ENCODE peak calls at places on chromosomes 1 and 21, in eight cellular contexts. Y is right lobe of liver; H is OCI-LY7; L is naive thymus-derived CD4-positive, alpha-beta T cell; C is uterus; O is ovary; W is GM23248; A is hepatocyte. M is an unnamed sample.

GRCh38 chr1:185439727-185440415 is 122.8 kb upstream of the IVNS1ABP start:
- DNase-seq in Y (no peak), H (no peak), L (no peak), C (no peak), O (no peak), W (peak; percentile 95), A (peak; percentile 57), M (no peak)

GRCh38 chr1:186785503-186785902 is 43.2 kb upstream of the PLA2G4A start:
- DNase-seq in Y (no peak), H (no peak), L (no peak), C (no peak), O (no peak), W (no peak), A (no peak), M (no peak)

GRCh38 chr1:245915406-245915805 is 591.7 kb downstream of the SMYD3 start:
- DNase-seq in Y (no peak), H (no peak), L (no peak), C (no peak), O (no peak), W (no peak), A (no peak), M (no peak)

GRCh38 chr1:82503805-82504204 is 703.1 kb downstream of the ADGRL2 start:
- DNase-seq in Y (no peak), H (no peak), L (no peak), C (no peak), O (no peak), W (no peak), A (no peak), M (no peak)

GRCh38 chr1:16073490-16074104 is at the start of gene FAM131C:
- DNase-seq in Y (no peak), H (peak; percentile 51), L (peak; percentile 59), C (no peak), O (no peak), W (peak; percentile 72), A (peak; percentile 78), M (no peak)

GRCh38 chr1:228723921-228724320 is 11.4 kb upstream of the RHOU start:
- DNase-seq in Y (no peak), H (no peak), L (no peak), C (no peak), O (no peak), W (no peak), A (no peak), M (no peak)

GRCh38 chr1:60668584-60668983 is 413.8 kb upstream of the NFIA start:
- DNase-seq in Y (no peak), H (no peak), L (no peak), C (no peak), O (no peak), W (no peak), A (no peak), M (no peak)

GRCh38 chr1:59967141-59967697 is 40.6 kb upstream of the CYP2J2 start:
- DNase-seq in Y (no peak), H (no peak), L (no peak), C (no peak), O (no peak), W (peak; percentile 36), A (peak; percentile 52), M (no peak)

GRCh38 chr1:183989078-183989577 is 48.4 kb downstream of the COLGALT2 start:
- DNase-seq in Y (no peak), H (no peak), L (no peak), C (no peak), O (no peak), W (peak; percentile 97), A (peak; percentile 12), M (peak; percentile 50)

GRCh38 chr1:168689726-168690602 is 39.0 kb downstream of the DPT start:
- DNase-seq in Y (no peak), H (no peak), L (no peak), C (no peak), O (no peak), W (peak; percentile 88), A (peak; percentile 66), M (no peak)

GRCh38 chr21:42062543-42063022 is 8.5 kb upstream of the UMODL1 start:
- DNase-seq in Y (no peak), H (peak; percentile 91), L (peak; percentile 97), C (no peak), O (no peak), W (no peak), A (no peak), M (no peak)

GRCh38 chr21:43366656-43367055 is 60.3 kb downstream of the SIK1 start:
- DNase-seq in Y (no peak), H (no peak), L (no peak), C (no peak), O (no peak), W (no peak), A (no peak), M (no peak)

GRCh38 chr1:38418195-38419030 is 371.8 kb upstream of the POU3F1 start:
- DNase-seq in Y (no peak), H (no peak), L (no peak), C (no peak), O (no peak), W (no peak), A (no peak), M (no peak)

GRCh38 chr1:6873298-6874015 is 88.2 kb downstream of the CAMTA1 start:
- DNase-seq in Y (no peak), H (no peak), L (no peak), C (no peak), O (no peak), W (no peak), A (no peak), M (no peak)

GRCh38 chr21:45580576-45581321 is 38.5 kb upstream of the SLC19A1 start:
- DNase-seq in Y (peak; percentile 36), H (no peak), L (no peak), C (no peak), O (peak; percentile 11), W (no peak), A (no peak), M (no peak)

GRCh38 chr1:23745515-23745914 is 2.2 kb downstream of the ELOA start:
- DNase-seq in Y (no peak), H (peak; percentile 75), L (no peak), C (no peak), O (no peak), W (peak; percentile 70), A (peak; percentile 40), M (no peak)

GRCh38 chr21:15514073-15514946 is 215.5 kb upstream of the USP25 start:
- DNase-seq in Y (no peak), H (peak; percentile 84), L (peak; percentile 67), C (no peak), O (no peak), W (no peak), A (peak; percentile 40), M (no peak)

GRCh38 chr1:182383934-182384333 is 7.7 kb downstream of the GLUL start:
- DNase-seq in Y (no peak), H (no peak), L (no peak), C (no peak), O (no peak), W (no peak), A (no peak), M (no peak)

GRCh38 chr1:114651893-114652292 is 18.0 kb downstream of the DENND2C start:
- DNase-seq in Y (no peak), H (no peak), L (no peak), C (no peak), O (no peak), W (no peak), A (no peak), M (no peak)

DNA sequence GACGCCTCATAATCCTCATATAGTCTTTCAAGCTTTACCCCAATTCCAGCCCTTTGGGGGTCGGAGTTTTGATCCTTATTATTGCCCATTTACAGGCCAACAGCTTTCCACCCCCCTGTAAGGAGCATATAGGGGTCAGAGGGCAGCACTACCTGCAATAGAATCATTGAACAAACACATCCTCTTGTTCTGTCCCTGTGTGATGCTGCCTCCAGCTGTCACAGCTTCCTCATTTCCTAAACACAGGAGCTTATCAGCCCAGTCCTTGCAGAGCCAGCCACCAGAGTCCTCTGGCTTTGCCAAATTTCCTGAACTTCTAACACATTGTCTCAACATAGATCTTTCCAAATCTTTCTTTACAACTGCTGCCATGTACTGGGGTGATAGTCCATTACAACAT is 32.8 kb upstream of the PTBP2 start:
- DNase-seq in Y (no peak), H (no peak), L (no peak), C (no peak), O (no peak), W (no peak), A (peak; percentile 4), M (no peak)
- H3K36me3 ChIP-seq in Y (no peaks in the 10 kb centered on the region), H (no peaks in the 10 kb centered on the region), L (no peaks in the 10 kb centered on the region), C (no peaks in the 10 kb centered on the region), O (no peaks in the 10 kb centered on the region), W (no peaks in the 10 kb centered on the region), A (no peaks in the 10 kb centered on the region), M (no peaks in the 10 kb centered on the region)

DNA sequence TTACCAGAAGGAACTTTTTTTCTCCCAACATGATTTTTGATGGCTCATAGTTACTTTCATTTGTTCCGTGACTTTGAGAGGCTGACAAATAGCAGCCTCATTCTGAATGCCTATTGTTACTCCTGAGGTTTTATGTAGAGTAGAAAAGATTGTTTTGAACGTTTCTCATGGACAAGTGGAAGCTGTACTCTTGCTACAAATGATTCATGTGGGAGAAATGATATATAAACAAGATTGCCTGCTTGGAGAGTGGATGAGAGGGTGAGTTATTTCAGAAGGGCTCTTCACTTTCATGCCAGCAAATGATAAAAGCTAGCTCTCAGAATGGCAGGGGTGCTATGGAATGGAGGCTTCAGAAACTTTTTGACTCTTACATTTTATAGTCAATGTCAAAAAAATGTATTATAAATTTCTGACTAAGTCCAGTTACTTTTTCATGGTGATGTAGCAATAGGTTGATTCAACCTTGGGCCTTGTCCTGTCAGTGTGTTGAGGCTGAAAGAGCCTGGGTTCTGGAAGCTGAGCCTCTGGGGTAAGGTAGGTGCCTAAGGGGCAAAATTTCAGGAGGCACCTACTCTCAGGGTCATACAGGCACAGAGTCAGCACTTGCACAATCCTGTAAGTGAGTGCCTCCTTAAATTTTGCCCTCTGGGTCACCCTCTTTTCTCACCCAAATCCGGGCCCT is 19.4 kb downstream of the JUN start:
- DNase-seq in Y (no peak), H (no peak), L (no peak), C (no peak), O (no peak), W (peak; percentile 90), A (no peak), M (no peak)
- H3K4me3 ChIP-seq in Y (no peak overlapping the region), H (no peak overlapping the region), L (no peak overlapping the region), C (no peak overlapping the region), O (no peak overlapping the region), W (no peak overlapping the region), A (no peak overlapping the region), M (no peak overlapping the region)

DNA sequence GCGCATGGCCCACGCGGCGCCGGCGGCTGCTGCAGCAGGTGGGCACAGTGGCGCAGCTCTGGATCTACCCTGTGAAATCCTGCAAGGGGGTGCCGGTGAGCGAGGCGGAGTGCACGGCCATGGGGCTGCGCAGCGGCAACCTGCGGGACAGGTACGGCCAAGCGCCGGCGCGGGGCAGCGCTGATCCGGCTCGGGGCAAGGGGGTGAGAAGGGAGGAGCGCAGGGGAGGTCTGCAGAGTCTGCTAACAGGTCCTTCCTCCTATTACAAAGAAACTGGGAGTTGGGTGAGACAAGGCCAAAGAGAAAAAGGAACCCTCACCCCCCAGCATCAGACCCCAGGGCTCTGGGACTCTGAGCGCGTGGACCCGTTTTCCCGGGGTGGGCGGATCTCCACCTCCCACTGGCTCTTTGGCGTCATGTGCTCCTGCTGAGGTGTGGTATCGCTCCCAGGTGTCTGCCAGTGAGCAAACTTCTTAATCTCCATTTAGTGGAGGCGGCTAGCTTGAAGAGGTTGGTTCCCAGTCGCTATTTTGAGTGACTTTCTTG is 429 bp downstream of the MTARC1 start:
- DNase-seq in Y (peak; percentile 89), H (no peak), L (no peak), C (no peak), O (no peak), W (no peak), A (peak; percentile 71), M (no peak)
- H3K27ac ChIP-seq in Y (peak overlapping the region; percentile 43), H (no peak overlapping the region), L (no peak overlapping the region), C (peak overlapping the region; percentile 5), O (no peak overlapping the region), W (no peak overlapping the region), A (peak overlapping the region; percentile 77), M (peak overlapping the region; percentile 81)

GRCh38 chr1:43441894-43442632 is 11.7 kb downstream of the HYI start:
- DNase-seq in Y (peak; percentile 40), H (no peak), L (no peak), C (peak; percentile 20), O (peak; percentile 22), W (no peak), A (no peak), M (no peak)
- H3K36me3 ChIP-seq in Y (peaks cover 65% of the 10 kb centered on the region), H (peaks cover 31% of the 10 kb centered on the region), L (peaks cover 98% of the 10 kb centered on the region), C (no peaks in the 10 kb centered on the region), O (no peaks in the 10 kb centered on the region), W (peaks cover 13% of the 10 kb centered on the region), A (no peaks in the 10 kb centered on the region), M (peaks cover 89% of the 10 kb centered on the region)